ENCODE peak calls at places on chromosomes 6 and 20, in six cellular contexts. N is uterus, I is brain microvascular endothelial cell, J is psoas muscle, C is RWPE2, F is astrocyte of the spinal cord. Y is an unnamed sample.

GRCh38 chr6:110233769-110234374 is 53.6 kb downstream of the CDC40 start:
- DNase-seq in I (no peak), J (no peak), C (no peak), N (no peak), F (peak), Y (no peak)

GRCh38 chr6:138211048-138211581 is 7.2 kb downstream of the PBOV1 start:
- DNase-seq in C (no peak), F (no peak), J (no peak), N (no peak), I (no peak), Y (no peak)

GRCh38 chr6:41937881-41938574 is 3.6 kb downstream of the CCND3 start:
- DNase-seq in N (peak), C (no peak), I (no peak), J (no peak), F (no peak), Y (no peak)

GRCh38 chr6:168570211-168570610 is 129.2 kb downstream of the SMOC2 start:
- DNase-seq in F (no peak), J (no peak), C (no peak), N (no peak), I (no peak), Y (no peak)

GRCh38 chr20:37538003-37538402 is 10.3 kb upstream of the BLCAP start:
- DNase-seq in N (no peak), I (peak), J (no peak), C (peak), F (peak), Y (peak)

GRCh38 chr20:4787825-4788224 is 66.1 kb downstream of the PRND start:
- DNase-seq in J (no peak), F (no peak), I (no peak), C (no peak), N (no peak), Y (no peak)

GRCh38 chr6:7673063-7673536 is 52.8 kb upstream of the BMP6 start:
- DNase-seq in I (peak), J (peak), C (peak), N (peak), F (peak), Y (peak)

GRCh38 chr20:3101737-3102574 is 17.4 kb upstream of the AVP start:
- DNase-seq in I (no peak), N (no peak), J (no peak), C (no peak), F (no peak), Y (no peak)

GRCh38 chr6:143441680-143442359 is 8.7 kb downstream of the ADAT2 start:
- DNase-seq in J (no peak), N (no peak), C (no peak), F (peak), I (peak), Y (no peak)

GRCh38 chr6:67630146-67630545 is 1004.9 kb upstream of the ADGRB3 start:
- DNase-seq in I (peak), N (no peak), C (no peak), J (no peak), F (peak), Y (peak)

GRCh38 chr20:4150095-4150492 is 134.7 kb upstream of the RNF24 start:
- DNase-seq in I (peak), N (no peak), J (no peak), C (peak), F (peak), Y (no peak)

GRCh38 chr6:139944976-139945375 is 570.5 kb upstream of the CITED2 start:
- DNase-seq in I (no peak), N (no peak), J (no peak), C (no peak), F (no peak), Y (no peak)

GRCh38 chr6:44253307-44254101 is 3.8 kb downstream of the SLC35B2 start:
- DNase-seq in N (no peak), J (peak), C (no peak), F (no peak), I (peak), Y (no peak)

GRCh38 chr6:166745801-166746668 is 119.0 kb upstream of the RPS6KA2 start:
- DNase-seq in I (no peak), F (no peak), N (no peak), C (no peak), J (no peak), Y (no peak)

GRCh38 chr6:142692942-142693341 is 252.0 kb downstream of the HIVEP2 start:
- DNase-seq in J (peak), C (no peak), N (peak), I (peak), F (peak), Y (peak)

GRCh38 chr20:59006864-59007757 is at the start of gene CTSZ:
- DNase-seq in F (no peak), C (peak), J (peak), N (peak), I (no peak), Y (no peak)

DNA sequence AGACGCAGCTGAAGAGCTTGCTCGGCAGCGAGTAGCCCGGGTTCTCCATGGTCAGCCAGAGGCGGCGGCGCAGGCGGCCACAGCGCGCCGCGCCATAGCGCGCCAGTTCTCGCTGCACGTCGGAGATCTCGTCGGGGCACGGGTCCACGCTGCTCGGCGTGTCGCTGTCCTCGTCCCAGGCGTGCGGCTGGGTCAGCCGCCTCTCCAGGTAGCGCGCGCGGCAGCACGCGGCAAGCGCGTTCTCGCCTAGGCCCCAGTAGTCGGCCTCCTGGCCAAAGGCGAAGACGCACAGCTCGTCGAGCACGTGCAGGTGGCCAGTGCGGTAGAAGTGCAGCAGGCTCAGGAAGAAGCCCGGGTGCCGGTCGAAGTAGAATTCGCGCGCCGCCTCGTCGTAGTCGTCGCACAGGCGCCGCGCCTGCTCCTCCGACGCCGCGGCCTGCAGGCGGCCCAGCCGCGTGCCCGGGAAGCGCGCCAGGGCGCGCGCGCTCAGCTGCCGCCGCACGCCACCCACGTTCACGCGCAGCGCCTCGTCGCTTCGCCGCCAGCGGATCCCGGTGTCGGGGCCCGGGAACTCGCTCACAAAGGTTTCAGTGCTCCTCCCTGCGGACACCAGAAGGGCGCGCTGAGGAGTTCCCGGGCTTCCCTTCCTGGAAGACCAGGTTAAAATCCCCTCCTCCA is 2.7 kb downstream of the KCNS1 start:
- DNase-seq in J (no peak), I (peak), N (no peak), C (no peak), F (peak), Y (no peak)
- H3K4me3 ChIP-seq in J (peak), I (peak), N (no peak), C (peak), F (no peak), Y (peak)

DNA sequence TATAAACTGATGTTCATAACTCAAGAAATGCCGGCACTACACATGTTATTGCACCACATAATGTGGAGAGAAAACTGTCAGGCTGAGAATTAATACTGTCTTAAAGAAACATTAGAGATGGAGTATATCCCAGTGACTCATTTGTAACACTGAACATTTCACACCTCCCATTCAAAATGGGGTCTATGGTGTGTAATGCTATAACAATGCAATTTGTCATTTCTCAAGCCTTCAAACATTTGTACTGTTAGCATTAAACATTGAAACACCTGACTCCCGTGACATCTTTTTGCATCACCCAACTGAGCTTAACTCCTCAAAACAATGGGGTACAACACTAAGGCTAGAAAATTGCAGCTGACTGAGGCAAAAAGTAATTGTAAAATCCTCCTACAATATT is 151.7 kb downstream of the DST start:
- DNase-seq in I (peak), N (no peak), F (peak), C (no peak), J (no peak), Y (peak)
- TF ChIP-seq CTCF in I (no peak), N (no peak), F (no peak), C (no peak), J (no peak), Y (no peak)

GRCh38 chr20:46361386-46361785 is 45.0 kb downstream of the ELMO2 start:
- DNase-seq in N (no peak), F (no peak), I (no peak), C (no peak), J (no peak), Y (no peak)

GRCh38 chr20:46357030-46357514 is 48.8 kb upstream of the CDH22 start:
- DNase-seq in N (peak), I (no peak), C (no peak), F (no peak), J (no peak), Y (no peak)

GRCh38 chr20:46361811-46362210 is 44.6 kb downstream of the ELMO2 start:
- DNase-seq in N (no peak), C (peak), I (no peak), J (no peak), F (no peak), Y (no peak)

GRCh38 chr20:46358336-46359058 is 47.9 kb downstream of the ELMO2 start:
- DNase-seq in J (no peak), C (peak), I (no peak), N (no peak), F (no peak), Y (no peak)

GRCh38 chr20:46359233-46359751 is 47.1 kb downstream of the ELMO2 start:
- DNase-seq in J (peak), I (no peak), C (no peak), F (no peak), N (no peak), Y (no peak)
- H3K4me3 ChIP-seq in J (peak), I (no peak), C (no peak), F (no peak), N (no peak), Y (no peak)

GRCh38 chr6:158283304-158284005 is 28.8 kb upstream of the TULP4 start:
- DNase-seq in F (peak), N (no peak), C (no peak), J (no peak), I (peak), Y (no peak)
- TF ChIP-seq CTCF in F (peak), N (no peak), C (no peak), J (no peak), I (no peak), Y (no peak)

DNA sequence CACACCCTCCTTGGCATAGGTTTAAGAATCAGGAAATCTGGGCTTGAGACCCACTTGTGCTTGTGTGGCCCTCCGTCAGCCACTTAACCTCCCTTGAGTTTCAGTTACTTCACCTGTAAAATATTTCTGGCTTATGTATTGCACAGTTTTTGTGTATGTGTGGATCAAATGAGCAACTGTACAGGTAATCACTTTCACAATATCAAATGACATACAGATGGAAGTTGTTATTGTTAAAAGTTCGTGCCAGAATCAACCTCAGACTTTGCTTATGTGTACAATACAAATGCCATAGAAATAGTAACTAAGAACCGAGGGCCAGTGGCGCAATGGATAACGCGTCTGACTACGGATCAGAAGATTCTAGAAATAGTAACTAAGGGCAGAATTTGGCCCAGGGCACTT is 65.6 kb upstream of the KIF13A start:
- DNase-seq in J (no peak), F (no peak), C (no peak), N (no peak), I (no peak), Y (no peak)
- H3K4me3 ChIP-seq in J (no peak), F (no peak), C (no peak), N (no peak), I (no peak), Y (no peak)

GRCh38 chr20:40470313-40471260 is 218.4 kb downstream of the MAFB start:
- DNase-seq in C (no peak), I (no peak), J (peak), F (no peak), N (no peak), Y (no peak)
- TF ChIP-seq CTCF in C (no peak), I (no peak), J (no peak), F (no peak), N (no peak), Y (no peak)

Y was measured in retinal pigment epithelial cell.